ENCODE peak calls at places on chromosomes 16 and 17, in eight cellular contexts. I, P, M, H, L, Y, S and T are unnamed samples.

GRCh38 chr17:82802141-82802540 is 37.7 kb downstream of the ZNF750 start:
- DNase-seq in H (no peak), I (no peak), M (no peak), S (no peak), P (no peak), Y (no peak), L (no peak), T (no peak)

GRCh38 chr16:57999366-57999970 is 1.0 kb downstream of the ZNF319 start:
- DNase-seq in Y (peak), P (no peak), S (peak), M (no peak), I (no peak), L (peak), H (no peak), T (no peak)

GRCh38 chr17:78250891-78251772 is 19.7 kb downstream of the TMEM235 start:
- DNase-seq in M (peak), L (peak), H (peak), P (peak), S (peak), Y (peak), I (peak), T (no peak)

GRCh38 chr17:19386276-19386863 is 620 bp downstream of the MFAP4 start:
- DNase-seq in I (no peak), H (peak), S (peak), L (peak), Y (peak), M (no peak), P (no peak), T (no peak)

GRCh38 chr17:78345791-78346494 is 13.9 kb downstream of the SOCS3 start:
- DNase-seq in M (no peak), P (no peak), H (no peak), Y (no peak), L (no peak), I (no peak), S (no peak), T (no peak)

GRCh38 chr17:33023790-33024189 is 32.1 kb downstream of the SPACA3 start:
- DNase-seq in Y (no peak), H (no peak), P (no peak), L (no peak), M (no peak), S (no peak), I (no peak), T (no peak)

GRCh38 chr16:53509906-53510703 is 7.1 kb upstream of the AKTIP start:
- DNase-seq in H (peak), L (peak), S (peak), I (peak), P (no peak), Y (peak), M (no peak), T (no peak)

GRCh38 chr16:15874745-15875314 is 13.6 kb downstream of the CEP20 start:
- DNase-seq in P (no peak), Y (peak), H (peak), I (peak), M (no peak), S (peak), L (peak), T (no peak)

GRCh38 chr16:86791287-86792074 is 213.1 kb downstream of the FOXL1 start:
- DNase-seq in M (no peak), P (no peak), S (no peak), Y (no peak), I (no peak), H (no peak), L (no peak), T (no peak)

GRCh38 chr17:28712037-28712704 is 483 bp upstream of the PROCA1 start:
- DNase-seq in P (no peak), H (no peak), L (no peak), Y (no peak), I (no peak), S (no peak), M (no peak), T (no peak)

GRCh38 chr17:28345420-28346198 is 10.0 kb downstream of the TNFAIP1 start:
- DNase-seq in P (no peak), H (no peak), M (peak), S (no peak), L (peak), I (no peak), Y (no peak), T (no peak)

GRCh38 chr17:20996724-20997615 is 45.8 kb downstream of the USP22 start:
- DNase-seq in H (no peak), M (no peak), S (no peak), L (no peak), I (no peak), P (no peak), Y (no peak), T (no peak)

GRCh38 chr16:2482181-2483107 is 7.5 kb downstream of the TBC1D24 start:
- DNase-seq in Y (peak), L (peak), I (no peak), H (no peak), M (peak), S (no peak), P (no peak), T (no peak)